ENCODE peak calls at places on chromosomes 1 and 21, in ten cellular contexts. E is uterus, D is stomach, J is cardiac muscle cell, Z is endothelial cell of umbilical vein, U is mammary epithelial cell, S is lower lobe of right lung, R is tibial artery, Q is psoas muscle, P is tibial nerve. B is an unnamed sample.

GRCh38 chr1:203426349-203426748 is 49.3 kb upstream of the PRELP start:
- DNase-seq in E (no peak), D (no peak), J (no peak), Z (no peak), U (no peak), S (no peak), R (no peak), Q (no peak), P (no peak), B (no peak)

GRCh38 chr1:31790641-31791091 is 25.2 kb downstream of the SPOCD1 start:
- DNase-seq in E (no peak), D (no peak), J (no peak), Z (no peak), U (no peak), S (peak; percentile 46), R (no peak), Q (no peak), P (no peak), B (peak; percentile 51)

GRCh38 chr1:190328361-190328760 is 149.3 kb downstream of the BRINP3 start:
- DNase-seq in E (no peak), D (no peak), J (no peak), Z (no peak), U (no peak), S (no peak), R (no peak), Q (no peak), P (no peak), B (no peak)

GRCh38 chr1:223273511-223273910 is 90.5 kb downstream of the SUSD4 start:
- DNase-seq in E (no peak), D (no peak), J (no peak), Z (no peak), U (no peak), S (no peak), R (no peak), Q (no peak), P (no peak), B (no peak)

GRCh38 chr1:216478238-216478637 is 55.0 kb upstream of the USH2A start:
- DNase-seq in E (no peak), D (no peak), J (no peak), Z (no peak), U (no peak), S (no peak), R (no peak), Q (no peak), P (no peak), B (no peak)

GRCh38 chr1:89692601-89693503 is 59.9 kb downstream of the LRRC8C start:
- DNase-seq in E (no peak), D (no peak), J (peak; percentile 33), Z (peak; percentile 96), U (no peak), S (no peak), R (no peak), Q (no peak), P (no peak), B (no peak)

GRCh38 chr1:20059847-20060246 is 10.1 kb upstream of the PLA2G5 start:
- DNase-seq in E (no peak), D (no peak), J (no peak), Z (no peak), U (no peak), S (no peak), R (peak; percentile 39), Q (no peak), P (no peak), B (no peak)

GRCh38 chr1:53376742-53377437 is 49.0 kb upstream of the LRP8 start:
- DNase-seq in E (no peak), D (peak; percentile 10), J (no peak), Z (no peak), U (no peak), S (no peak), R (peak; percentile 8), Q (no peak), P (no peak), B (peak; percentile 59)

GRCh38 chr1:236128646-236129178 is 13.6 kb upstream of the GPR137B start:
- DNase-seq in E (no peak), D (no peak), J (peak; percentile 23), Z (no peak), U (peak; percentile 40), S (no peak), R (no peak), Q (no peak), P (no peak), B (no peak)

GRCh38 chr1:184019066-184019465 is 18.5 kb downstream of the COLGALT2 start:
- DNase-seq in E (no peak), D (no peak), J (no peak), Z (no peak), U (no peak), S (no peak), R (no peak), Q (no peak), P (no peak), B (no peak)

GRCh38 chr1:184021666-184022198 is 15.8 kb downstream of the COLGALT2 start:
- DNase-seq in E (no peak), D (no peak), J (peak; percentile 52), Z (no peak), U (no peak), S (no peak), R (no peak), Q (no peak), P (no peak), B (no peak)

GRCh38 chr1:184020855-184021254 is 16.7 kb downstream of the COLGALT2 start:
- DNase-seq in E (no peak), D (no peak), J (no peak), Z (no peak), U (no peak), S (no peak), R (no peak), Q (no peak), P (no peak), B (no peak)

GRCh38 chr1:184019506-184019905 is 18.0 kb downstream of the COLGALT2 start:
- DNase-seq in E (no peak), D (no peak), J (no peak), Z (no peak), U (no peak), S (no peak), R (no peak), Q (no peak), P (no peak), B (no peak)

GRCh38 chr1:184020328-184020727 is 17.2 kb downstream of the COLGALT2 start:
- DNase-seq in E (no peak), D (no peak), J (no peak), Z (no peak), U (no peak), S (no peak), R (no peak), Q (no peak), P (no peak), B (no peak)
- H3K27ac ChIP-seq in E (no peak overlapping the region), D (no peak overlapping the region), J (no peak overlapping the region), Z (no peak overlapping the region), U (no peak overlapping the region), S (no peak overlapping the region), R (no peak overlapping the region), Q (no peak overlapping the region), P (no peak overlapping the region), B (no peak overlapping the region)

DNA sequence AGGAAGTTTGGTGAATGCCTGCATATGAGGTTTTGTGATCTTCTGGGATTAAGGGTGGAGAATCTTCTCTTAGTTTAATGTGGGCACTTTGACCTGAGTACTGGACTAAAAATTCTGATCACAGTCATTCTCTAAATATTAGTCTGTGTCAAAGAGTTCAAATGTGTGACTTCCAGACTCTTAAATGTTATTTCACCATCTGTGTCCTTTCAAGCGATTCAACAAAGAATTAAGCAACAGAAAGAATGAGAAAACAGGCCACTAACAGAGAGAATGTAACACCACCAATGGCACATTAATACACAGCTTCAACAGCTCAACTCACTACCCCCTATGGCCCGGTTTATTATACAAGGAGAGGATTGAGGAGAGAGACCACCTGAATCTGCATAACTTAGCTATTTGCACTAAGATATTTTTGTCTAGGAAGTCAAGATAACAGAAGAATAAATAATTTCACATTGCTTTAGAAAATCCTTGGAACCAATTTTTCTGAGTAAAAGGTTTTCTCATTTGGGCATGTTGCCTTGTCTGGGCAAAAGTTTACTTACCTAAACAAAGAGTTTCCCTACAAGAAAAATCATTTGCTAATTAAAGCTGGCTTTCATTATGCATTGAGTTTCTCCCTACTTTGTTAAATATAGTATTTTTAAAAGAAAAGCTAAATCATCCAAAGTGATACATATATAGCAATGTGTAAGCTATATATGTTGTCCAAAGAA is 1313.7 kb downstream of the NCAM2 start:
- DNase-seq in E (no peak), D (no peak), J (no peak), Z (no peak), U (no peak), S (no peak), R (no peak), Q (no peak), P (no peak), B (no peak)
- H3K9me3 ChIP-seq in E (no peaks in the 10 kb centered on the region), D (no peaks in the 10 kb centered on the region), J (no peaks in the 10 kb centered on the region), Z (no peaks in the 10 kb centered on the region), U (peaks cover 16% of the 10 kb centered on the region), S (no peaks in the 10 kb centered on the region), R (peaks cover 8% of the 10 kb centered on the region), Q (no peaks in the 10 kb centered on the region), P (no peaks in the 10 kb centered on the region), B (peaks cover 15% of the 10 kb centered on the region)

DNA sequence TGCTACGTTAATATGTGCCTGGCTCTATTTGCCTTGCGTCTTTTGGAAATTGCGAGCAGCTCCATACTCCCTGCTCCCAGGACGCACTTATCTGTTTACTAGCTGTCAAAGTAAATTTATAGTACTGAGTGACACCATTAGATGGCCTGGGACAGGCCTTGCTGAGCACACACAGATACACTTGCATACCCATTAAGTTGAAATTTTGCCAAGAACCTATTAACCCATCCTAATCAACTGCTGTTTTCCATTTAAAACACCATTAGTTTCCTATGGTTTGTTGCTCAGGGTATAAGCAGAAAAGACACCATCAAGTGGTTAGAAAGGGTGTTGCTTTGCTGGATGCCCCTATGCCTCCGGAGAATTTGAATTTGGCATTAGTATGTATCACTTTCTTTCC is 187.3 kb downstream of the SLC44A5 start:
- DNase-seq in E (no peak), D (no peak), J (no peak), Z (peak; percentile 24), U (no peak), S (no peak), R (no peak), Q (no peak), P (no peak), B (no peak)
- TF ChIP-seq CTCF in E (no peak), D (no peak), J (no peak), Z (no peak), U (no peak), S (no peak), R (no peak), Q (no peak), P (no peak), B (peak; percentile 72)

DNA sequence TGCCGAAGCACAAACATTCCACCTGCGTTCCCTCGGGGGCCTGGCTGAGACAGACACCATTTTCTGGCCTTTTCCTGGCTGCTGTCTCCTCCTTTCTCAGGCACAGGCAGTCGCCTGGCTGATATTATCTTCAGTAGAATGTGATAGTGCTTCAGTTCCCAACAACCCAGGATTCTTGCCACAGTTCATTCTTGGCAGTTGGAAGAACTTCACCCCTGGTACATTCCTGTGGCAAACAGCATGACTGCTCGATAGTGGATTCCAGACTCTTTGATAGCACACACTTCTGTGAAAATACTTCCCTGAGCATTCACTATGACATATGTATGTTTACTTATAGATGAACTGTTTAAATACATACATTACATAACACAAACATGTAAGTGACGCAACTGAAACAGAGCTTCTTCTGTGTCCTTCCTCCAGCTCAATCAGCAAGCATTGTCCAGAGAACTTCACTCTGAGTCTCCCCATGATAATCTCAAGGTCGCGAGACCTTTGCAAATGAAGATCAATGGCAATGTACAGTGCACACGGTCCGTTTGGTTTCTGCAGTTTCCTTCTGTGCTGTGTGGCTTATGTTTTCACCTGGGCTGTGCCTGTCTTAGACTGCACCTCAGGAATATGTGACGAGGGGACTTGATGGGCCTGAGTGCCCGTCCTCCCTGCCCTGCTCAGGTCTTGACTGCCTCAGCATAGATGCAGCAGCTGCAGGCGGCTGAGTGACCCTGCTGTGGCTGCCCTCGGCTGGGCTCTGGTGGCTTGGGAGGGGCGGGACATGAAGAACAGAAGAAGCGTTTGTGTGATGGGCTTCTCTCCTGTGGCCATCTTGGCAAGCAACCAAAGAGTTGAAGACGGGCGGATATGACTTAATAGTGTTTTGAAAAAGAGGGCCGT is 7.5 kb downstream of the MYBPHL start:
- DNase-seq in E (no peak), D (no peak), J (peak; percentile 94), Z (no peak), U (peak; percentile 52), S (no peak), R (no peak), Q (peak; percentile 40), P (peak; percentile 79), B (no peak)
- H3K27ac ChIP-seq in E (no peak overlapping the region), D (peak overlapping the region; percentile 54), J (no peak overlapping the region), Z (no peak overlapping the region), U (peak overlapping the region; percentile 50), S (peak overlapping the region; percentile 73), R (peak overlapping the region; percentile 39), Q (peak overlapping the region; percentile 61), P (peak overlapping the region; percentile 58), B (no peak overlapping the region)

B was measured in endodermal cell.